ENCODE peak calls at places on chromosomes 1 and 21, in six cellular contexts. E is transverse colon, S is spleen, W is sigmoid colon, A is H1, F is HCT116. R is an unnamed sample.
A peak's percentile ranks its signal among the peaks of the same experiment; 100 is the strongest.

GRCh38 chr1:239633432-239633831 is 247.1 kb downstream of the CHRM3 start:
- DNase-seq in E (no peak), A (no peak), F (no peak), S (no peak), W (no peak), R (no peak)

GRCh38 chr1:211797994-211798393 is 32.6 kb downstream of the LPGAT1 start:
- DNase-seq in E (no peak), A (no peak), S (no peak), F (no peak), W (no peak), R (no peak)

GRCh38 chr1:114153051-114153620 is 533 bp downstream of the SYT6 start:
- DNase-seq in S (no peak), E (no peak), F (no peak), A (peak; percentile 67), W (no peak), R (no peak)

GRCh38 chr21:44867999-44868700 is 5.3 kb downstream of the PTTG1IP start:
- DNase-seq in E (no peak), W (peak; percentile 60), A (no peak), S (no peak), F (no peak), R (no peak)

GRCh38 chr1:52551476-52552235 is 1.2 kb downstream of the TUT4 start:
- DNase-seq in F (no peak), S (no peak), W (no peak), E (peak; percentile 17), A (no peak), R (no peak)

GRCh38 chr1:230681599-230681998 is 32.3 kb downstream of the AGT start:
- DNase-seq in W (no peak), F (peak; percentile 62), E (no peak), S (no peak), A (no peak), R (no peak)

GRCh38 chr1:226337294-226337870 is 28.4 kb upstream of the LIN9 start:
- DNase-seq in S (no peak), W (no peak), A (no peak), E (no peak), F (no peak), R (no peak)

GRCh38 chr21:43740497-43741156 is 21.7 kb downstream of the PDXK start:
- DNase-seq in E (peak; percentile 56), W (peak; percentile 79), A (peak; percentile 69), S (no peak), F (no peak), R (no peak)

GRCh38 chr1:201028473-201028889 is 5.0 kb upstream of the KIF21B start:
- DNase-seq in W (no peak), S (no peak), A (no peak), F (no peak), E (peak; percentile 79), R (no peak)

GRCh38 chr1:93471911-93472310 is 24.0 kb downstream of the FNBP1L start:
- DNase-seq in S (no peak), F (no peak), A (no peak), W (no peak), E (no peak), R (no peak)

GRCh38 chr1:64881281-64881680 is 85.1 kb downstream of the JAK1 start:
- DNase-seq in A (no peak), F (no peak), E (no peak), W (no peak), S (no peak), R (no peak)

GRCh38 chr1:237016626-237017025 is 12.4 kb upstream of the MT1HL1 start:
- DNase-seq in S (no peak), W (no peak), F (no peak), E (no peak), A (no peak), R (no peak)

GRCh38 chr1:234396871-234397270 is 23.6 kb downstream of the COA6 start:
- DNase-seq in E (no peak), A (no peak), W (no peak), F (no peak), S (no peak), R (no peak)

GRCh38 chr1:234401658-234402057 is 28.4 kb downstream of the COA6 start:
- DNase-seq in E (no peak), F (no peak), S (no peak), A (no peak), W (no peak), R (no peak)

GRCh38 chr1:234397732-234398131 is 24.5 kb downstream of the COA6 start:
- DNase-seq in W (no peak), E (no peak), F (no peak), A (no peak), S (no peak), R (no peak)

GRCh38 chr1:234400773-234401172 is 27.5 kb downstream of the COA6 start:
- DNase-seq in E (no peak), S (no peak), W (no peak), F (no peak), A (no peak), R (no peak)

DNA sequence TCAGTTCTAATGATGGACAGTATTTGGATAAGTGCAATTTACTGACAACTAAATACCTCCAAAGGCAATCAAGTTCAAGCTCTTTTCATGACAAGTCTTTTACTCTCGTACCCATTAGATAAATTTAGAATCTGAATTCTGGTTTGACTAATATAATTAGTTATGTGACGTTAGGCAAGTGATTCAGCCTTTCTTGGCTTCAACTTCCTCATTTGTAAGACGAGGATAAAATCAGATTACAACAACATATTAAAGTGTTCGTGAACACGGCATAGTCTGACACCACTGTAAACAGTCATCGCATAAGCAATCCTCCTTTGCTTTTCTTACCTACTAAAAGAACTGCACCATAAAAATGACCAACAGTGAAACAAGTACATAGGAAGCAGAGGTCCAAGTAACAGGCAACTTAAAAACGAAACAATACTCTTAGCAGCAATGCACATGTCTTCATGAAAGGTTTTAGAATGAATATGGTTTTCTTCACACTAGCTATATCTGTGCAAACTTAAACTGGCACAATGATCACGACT is 25.7 kb downstream of the COA6 start:
- DNase-seq in S (no peak), F (no peak), W (no peak), E (no peak), A (no peak), R (no peak)
- TF ChIP-seq POLR2AphosphoS5 in S (no peak), F (no peak), W (no peak), E (no peak), A (no peak), R (no peak)

DNA sequence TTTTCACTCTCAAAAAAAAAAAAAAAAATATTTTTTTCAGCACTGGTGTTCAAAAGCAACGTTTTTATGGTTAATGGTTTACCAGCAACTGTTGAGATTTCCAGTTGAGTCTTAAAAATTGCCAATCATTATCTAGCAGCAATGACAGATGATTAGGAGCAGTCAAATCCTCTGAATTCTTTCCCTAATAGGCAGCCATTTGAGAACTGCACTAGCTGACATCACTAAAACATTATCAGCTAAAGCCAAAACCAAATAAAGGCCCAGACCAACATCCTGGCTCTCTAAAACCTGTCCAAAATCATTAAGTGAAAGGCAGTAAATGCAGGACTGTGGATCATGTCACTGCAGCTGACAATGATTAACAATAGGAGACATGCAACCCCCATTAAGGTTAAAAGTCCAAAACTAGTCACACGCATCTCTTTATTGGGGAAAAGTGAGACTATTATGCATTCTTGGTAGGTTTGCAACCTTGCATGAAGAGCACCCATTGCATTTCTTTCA is 14.0 kb downstream of the SFPQ start:
- DNase-seq in A (no peak), W (no peak), S (no peak), E (no peak), F (no peak), R (no peak)
- TF ChIP-seq POLR2A in A (no peak), W (no peak), S (no peak), E (no peak), F (no peak), R (no peak)

GRCh38 chr1:38153426-38154088 is 107.0 kb upstream of the POU3F1 start:
- DNase-seq in W (no peak), A (no peak), F (no peak), E (no peak), S (no peak), R (no peak)

GRCh38 chr1:38154089-38154470 is 107.5 kb upstream of the POU3F1 start:
- DNase-seq in A (no peak), E (no peak), F (no peak), S (no peak), W (no peak), R (no peak)

GRCh38 chr1:38151399-38151798 is 104.8 kb upstream of the POU3F1 start:
- DNase-seq in W (no peak), S (no peak), F (no peak), A (no peak), E (no peak), R (no peak)

GRCh38 chr1:38152351-38153082 is 105.9 kb upstream of the POU3F1 start:
- DNase-seq in A (no peak), F (no peak), W (no peak), S (no peak), E (no peak), R (no peak)
- H3K4me1 ChIP-seq in A (peaks cover 4% of the 10 kb centered on the region), F (no peaks in the 10 kb centered on the region), W (no peaks in the 10 kb centered on the region), S (no peaks in the 10 kb centered on the region), E (no peaks in the 10 kb centered on the region), R (no peaks in the 10 kb centered on the region)

GRCh38 chr1:1543706-1544099 is 3.3 kb upstream of the TMEM240 start:
- DNase-seq in A (no peak), F (no peak), W (no peak), S (no peak), E (no peak), R (no peak)
- TF ChIP-seq POLR2AphosphoS5 in A (no peak), F (no peak), W (no peak), S (no peak), E (no peak), R (no peak)

GRCh38 chr21:25501448-25501847 is 105.8 kb downstream of the MRPL39 start:
- DNase-seq in W (no peak), E (no peak), A (no peak), F (no peak), S (no peak), R (no peak)

GRCh38 chr21:25496825-25497482 is 110.3 kb downstream of the MRPL39 start:
- DNase-seq in F (no peak), A (no peak), W (no peak), E (no peak), S (no peak), R (no peak)

GRCh38 chr21:25501996-25502665 is 105.2 kb downstream of the MRPL39 start:
- DNase-seq in W (no peak), E (no peak), S (no peak), A (no peak), F (no peak), R (no peak)

GRCh38 chr21:25503981-25504380 is 103.3 kb downstream of the MRPL39 start:
- DNase-seq in F (no peak), A (no peak), W (no peak), S (no peak), E (no peak), R (no peak)

DNA sequence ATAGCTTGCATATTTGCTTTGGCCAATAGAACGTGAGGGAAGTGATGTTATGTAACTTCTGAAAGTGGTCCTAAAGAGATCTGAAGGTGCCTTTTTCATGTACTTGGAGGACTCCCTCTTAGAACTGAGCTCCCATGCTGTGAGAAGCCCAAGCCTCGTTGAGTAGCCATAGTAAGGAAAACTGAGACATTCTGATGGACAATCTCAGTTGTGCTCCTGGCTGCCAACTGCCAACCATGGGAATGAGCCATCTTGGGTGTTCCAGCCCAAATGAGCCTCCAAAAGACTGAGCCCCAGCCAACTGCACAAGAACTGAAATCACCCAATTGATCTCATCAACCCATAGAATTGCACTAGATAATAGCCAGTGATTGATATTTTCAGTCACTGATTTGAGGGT is 106.7 kb downstream of the MRPL39 start:
- DNase-seq in F (no peak), S (no peak), W (no peak), E (no peak), A (no peak), R (no peak)
- TF ChIP-seq POLR2A in F (no peak), S (no peak), W (no peak), E (no peak), A (no peak), R (no peak)